ENCODE peak calls at places on chromosome 1, in six cellular contexts. C, F, B, D, T and M are unnamed samples.

GRCh38 chr1:26274801-26275425 is 5.0 kb upstream of the SH3BGRL3 start:
- DNase-seq in C (no peak), F (no peak), B (no peak), D (no peak), T (no peak), M (no peak)

GRCh38 chr1:40936878-40937484 is 42.5 kb upstream of the CTPS1 start:
- DNase-seq in C (no peak), F (peak; percentile 14), B (no peak), D (no peak), T (no peak), M (no peak)

GRCh38 chr1:2279210-2279639 is 51.1 kb downstream of the SKI start:
- DNase-seq in C (no peak), F (no peak), B (no peak), D (peak; percentile 65), T (peak; percentile 87), M (peak; percentile 90)

GRCh38 chr1:102100666-102101065 is 103.9 kb upstream of the OLFM3 start:
- DNase-seq in C (no peak), F (no peak), B (no peak), D (no peak), T (no peak), M (no peak)

GRCh38 chr1:232306269-232306911 is 323.5 kb downstream of the SIPA1L2 start:
- DNase-seq in C (no peak), F (no peak), B (no peak), D (no peak), T (no peak), M (no peak)

GRCh38 chr1:222105393-222105737 is 363.5 kb upstream of the DUSP10 start:
- DNase-seq in C (no peak), F (no peak), B (peak; percentile 41), D (no peak), T (no peak), M (no peak)

GRCh38 chr1:154191990-154192450 is at the start of gene TPM3:
- DNase-seq in C (no peak), F (no peak), B (no peak), D (no peak), T (peak; percentile 98), M (peak; percentile 69)

GRCh38 chr1:3186526-3186921 is 117.5 kb downstream of the PRDM16 start:
- DNase-seq in C (no peak), F (no peak), B (no peak), D (peak; percentile 57), T (no peak), M (peak; percentile 46)

GRCh38 chr1:98098473-98098872 is 177.6 kb upstream of the DPYD start:
- DNase-seq in C (no peak), F (no peak), B (no peak), D (no peak), T (no peak), M (no peak)

GRCh38 chr1:28123461-28123961 is 35.1 kb upstream of the EYA3 start:
- DNase-seq in C (no peak), F (no peak), B (no peak), D (no peak), T (no peak), M (no peak)

GRCh38 chr1:222288056-222288455 is 259.8 kb downstream of the HHIPL2 start:
- DNase-seq in C (no peak), F (no peak), B (no peak), D (no peak), T (peak; percentile 64), M (peak; percentile 26)

GRCh38 chr1:68644521-68644920 is 147.6 kb upstream of the DEPDC1 start:
- DNase-seq in C (no peak), F (no peak), B (no peak), D (no peak), T (no peak), M (no peak)